ENCODE peak calls at places on chromosomes 11 and 22, in four cellular contexts. K is heart right ventricle, M is KG1, X is dorsolateral prefrontal cortex. C is an unnamed sample.

GRCh38 chr22:27687984-27688545 is 113.5 kb downstream of the MN1 start:
- DNase-seq in X (no peak), M (no peak), K (no peak), C (no peak)

GRCh38 chr11:130726234-130726559 is 190.1 kb downstream of the SNX19 start:
- DNase-seq in X (no peak), M (no peak), K (peak), C (peak)

GRCh38 chr11:127080735-127081134 is 80.2 kb upstream of the KIRREL3 start:
- DNase-seq in M (no peak), X (no peak), K (no peak), C (no peak)

GRCh38 chr22:44505796-44506354 is 7.8 kb upstream of the RTL6 start:
- DNase-seq in K (no peak), M (no peak), X (no peak), C (no peak)

GRCh38 chr11:61706452-61707400 is 26.5 kb downstream of the DAGLA start:
- DNase-seq in M (no peak), X (no peak), K (peak), C (peak)

GRCh38 chr22:38304526-38304925 is 12.7 kb downstream of the CSNK1E start:
- DNase-seq in K (peak), X (no peak), M (no peak), C (peak)

GRCh38 chr11:27392715-27393114 is 29.7 kb upstream of the CCDC34 start:
- DNase-seq in X (no peak), M (no peak), K (no peak), C (no peak)

GRCh38 chr22:49691256-49691655 is 136.4 kb downstream of the BRD1 start:
- DNase-seq in X (no peak), M (no peak), K (no peak), C (no peak)

GRCh38 chr11:128324051-128324481 is 263.3 kb downstream of the ETS1 start:
- DNase-seq in X (no peak), M (no peak), K (no peak), C (no peak)

GRCh38 chr11:72652871-72653615 is 21.2 kb downstream of the PDE2A start:
- DNase-seq in X (no peak), M (no peak), K (no peak), C (no peak)

GRCh38 chr11:61791737-61792309 is 576 bp downstream of the TMEM258 start:
- DNase-seq in M (no peak), X (peak), K (peak), C (no peak)

GRCh38 chr11:19889531-19889930 is 176.9 kb downstream of the NAV2 start:
- DNase-seq in K (no peak), M (no peak), X (no peak), C (no peak)

GRCh38 chr11:43261775-43262174 is 50.0 kb upstream of the API5 start:
- DNase-seq in K (no peak), M (no peak), X (no peak), C (no peak)

GRCh38 chr22:36010913-36011312 is 17.7 kb downstream of the RBFOX2 start:
- DNase-seq in X (no peak), K (no peak), M (no peak), C (no peak)

C was measured in left ventricle myocardium superior.